ENCODE peak calls at places on chromosomes 2 and 18, in five cellular contexts. M, N, X, O and K are unnamed samples.
A peak's percentile ranks its signal among the peaks of the same experiment; 100 is the strongest.

GRCh38 chr2:12797815-12798214 is 81.1 kb downstream of the TRIB2 start:
- DNase-seq in M (no peak), N (no peak), X (no peak), O (no peak), K (no peak)

GRCh38 chr2:237042101-237042500 is 43.6 kb upstream of the COPS8 start:
- DNase-seq in M (no peak), N (no peak), X (no peak), O (no peak), K (no peak)

GRCh38 chr2:204673877-204674276 is 128.6 kb downstream of the PARD3B start:
- DNase-seq in M (no peak), N (no peak), X (no peak), O (no peak), K (no peak)

GRCh38 chr2:56380861-56381260 is 197.1 kb downstream of the CCDC85A start:
- DNase-seq in M (no peak), N (no peak), X (no peak), O (no peak), K (no peak)

GRCh38 chr2:36137612-36138011 is 218.0 kb upstream of the CRIM1 start:
- DNase-seq in M (no peak), N (no peak), X (no peak), O (no peak), K (no peak)

GRCh38 chr2:128563348-128563687 is 244.7 kb upstream of the HS6ST1 start:
- DNase-seq in M (no peak), N (no peak), X (no peak), O (no peak), K (peak; percentile 91)

GRCh38 chr2:203887680-203888079 is 20.1 kb downstream of the CTLA4 start:
- DNase-seq in M (no peak), N (no peak), X (no peak), O (no peak), K (no peak)

GRCh38 chr2:71614976-71615768 is 161.8 kb downstream of the DYSF start:
- DNase-seq in M (no peak), N (no peak), X (no peak), O (no peak), K (peak; percentile 76)

GRCh38 chr2:169034256-169034655 is 3.1 kb upstream of the ABCB11 start:
- DNase-seq in M (no peak), N (no peak), X (no peak), O (no peak), K (no peak)

GRCh38 chr18:50776383-50776782 is 43.4 kb downstream of the MRO start:
- DNase-seq in M (no peak), N (no peak), X (no peak), O (no peak), K (no peak)

GRCh38 chr2:119242276-119243119 is 18.9 kb downstream of the STEAP3 start:
- DNase-seq in M (no peak), N (no peak), X (no peak), O (no peak), K (no peak)

GRCh38 chr2:69147841-69148533 is 135.0 kb downstream of the ANTXR1 start:
- DNase-seq in M (no peak), N (no peak), X (no peak), O (no peak), K (no peak)

GRCh38 chr18:12092398-12093229 is 1.0 kb upstream of the ANKRD62 start:
- DNase-seq in M (no peak), N (peak; percentile 68), X (no peak), O (no peak), K (no peak)

GRCh38 chr2:126995652-126996377 is 97.1 kb downstream of the TEX51 start:
- DNase-seq in M (no peak), N (no peak), X (no peak), O (no peak), K (no peak)

GRCh38 chr2:48978131-48978530 is 176.2 kb downstream of the FSHR start:
- DNase-seq in M (no peak), N (no peak), X (no peak), O (no peak), K (no peak)